ENCODE peak calls at places on chromosomes 2 and 18, in six cellular contexts. D, Z, R, X, B and E are unnamed samples.

GRCh38 chr2:129248183-129248582 is 731.3 kb upstream of the RAB6C start:
- DNase-seq in D (no peak), Z (no peak), R (no peak), X (no peak), B (no peak), E (no peak)

GRCh38 chr2:62042944-62043343 is 137.5 kb downstream of the COMMD1 start:
- DNase-seq in D (no peak), Z (no peak), R (no peak), X (no peak), B (no peak), E (no peak)

GRCh38 chr2:40282428-40282827 is 169.5 kb downstream of the SLC8A1 start:
- DNase-seq in D (no peak), Z (peak), R (no peak), X (no peak), B (no peak), E (no peak)

GRCh38 chr2:160891353-160891740 is 268.9 kb upstream of the TANK start:
- DNase-seq in D (no peak), Z (no peak), R (no peak), X (no peak), B (no peak), E (no peak)

GRCh38 chr2:60100034-60100433 is 453.4 kb downstream of the BCL11A start:
- DNase-seq in D (no peak), Z (no peak), R (no peak), X (no peak), B (no peak), E (no peak)

GRCh38 chr2:190746971-190747761 is 98.3 kb downstream of the NAB1 start:
- DNase-seq in D (no peak), Z (no peak), R (peak), X (no peak), B (no peak), E (no peak)

GRCh38 chr18:12694032-12694431 is 8.5 kb downstream of the CEP76 start:
- DNase-seq in D (no peak), Z (no peak), R (no peak), X (peak), B (no peak), E (no peak)

GRCh38 chr2:127683766-127684165 is 8.4 kb upstream of the LIMS2 start:
- DNase-seq in D (no peak), Z (no peak), R (no peak), X (no peak), B (no peak), E (no peak)

GRCh38 chr2:34266908-34267697 is 668.0 kb upstream of the FAM98A start:
- DNase-seq in D (no peak), Z (peak), R (peak), X (no peak), B (no peak), E (no peak)

GRCh38 chr2:47039913-47040562 is 115.1 kb downstream of the STPG4 start:
- DNase-seq in D (no peak), Z (no peak), R (no peak), X (no peak), B (no peak), E (no peak)

GRCh38 chr2:216339456-216340279 is 32.6 kb downstream of the MARCHF4 start:
- DNase-seq in D (peak), Z (no peak), R (peak), X (no peak), B (no peak), E (no peak)

GRCh38 chr2:127679680-127680361 is 4.5 kb upstream of the LIMS2 start:
- DNase-seq in D (no peak), Z (no peak), R (no peak), X (no peak), B (no peak), E (no peak)

GRCh38 chr18:52716926-52717325 is 376.9 kb downstream of the DCC start:
- DNase-seq in D (peak), Z (no peak), R (peak), X (peak), B (no peak), E (no peak)

GRCh38 chr18:79481041-79481790 is 85.5 kb downstream of the NFATC1 start:
- DNase-seq in D (no peak), Z (no peak), R (no peak), X (no peak), B (no peak), E (no peak)

GRCh38 chr18:79479761-79480161 is 84.0 kb downstream of the NFATC1 start:
- DNase-seq in D (no peak), Z (no peak), R (no peak), X (no peak), B (no peak), E (no peak)

GRCh38 chr18:79478484-79479113 is 82.9 kb downstream of the NFATC1 start:
- DNase-seq in D (peak), Z (no peak), R (no peak), X (no peak), B (no peak), E (no peak)

GRCh38 chr18:79479114-79479760 is 83.5 kb downstream of the NFATC1 start:
- DNase-seq in D (no peak), Z (no peak), R (no peak), X (no peak), B (no peak), E (no peak)

GRCh38 chr18:79480171-79480981 is 84.6 kb downstream of the NFATC1 start:
- DNase-seq in D (no peak), Z (no peak), R (no peak), X (no peak), B (no peak), E (no peak)
- TF ChIP-seq CREB1 in D (no peak), Z (no peak), R (no peak), X (no peak), B (no peak), E (no peak)

GRCh38 chr2:102506743-102507142 is 33.7 kb downstream of the SLC9A4 start:
- DNase-seq in D (no peak), Z (no peak), R (no peak), X (no peak), B (no peak), E (no peak)

GRCh38 chr2:102510791-102511575 is 38.0 kb downstream of the SLC9A4 start:
- DNase-seq in D (no peak), Z (no peak), R (no peak), X (no peak), B (no peak), E (no peak)

GRCh38 chr2:102512161-102512560 is 39.1 kb downstream of the SLC9A4 start:
- DNase-seq in D (no peak), Z (no peak), R (no peak), X (no peak), B (no peak), E (no peak)

GRCh38 chr2:102508863-102509262 is 35.8 kb downstream of the SLC9A4 start:
- DNase-seq in D (no peak), Z (no peak), R (no peak), X (no peak), B (no peak), E (no peak)

DNA sequence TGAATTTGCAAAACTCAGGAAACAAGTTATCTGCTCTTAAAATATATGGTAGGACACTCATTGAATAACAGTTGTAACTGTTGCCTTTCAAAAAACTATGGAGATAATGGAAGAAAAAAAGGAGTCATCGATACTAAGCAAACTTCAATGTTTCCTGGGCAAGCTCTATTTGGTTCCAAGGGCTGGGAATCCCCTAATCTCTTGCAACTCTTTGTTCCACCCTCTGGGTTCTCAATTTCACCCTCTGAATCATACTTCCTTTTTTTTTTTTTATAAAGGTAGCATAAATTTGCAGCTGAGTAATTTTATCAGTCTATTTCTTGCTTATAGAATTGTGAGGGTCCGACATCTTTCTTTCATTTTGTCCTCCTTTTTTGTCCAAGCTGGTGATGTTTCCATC is 36.7 kb downstream of the SLC9A4 start:
- DNase-seq in D (no peak), Z (no peak), R (no peak), X (no peak), B (no peak), E (no peak)
- TF ChIP-seq CREB1 in D (no peak), Z (no peak), R (no peak), X (no peak), B (no peak), E (no peak)

DNA sequence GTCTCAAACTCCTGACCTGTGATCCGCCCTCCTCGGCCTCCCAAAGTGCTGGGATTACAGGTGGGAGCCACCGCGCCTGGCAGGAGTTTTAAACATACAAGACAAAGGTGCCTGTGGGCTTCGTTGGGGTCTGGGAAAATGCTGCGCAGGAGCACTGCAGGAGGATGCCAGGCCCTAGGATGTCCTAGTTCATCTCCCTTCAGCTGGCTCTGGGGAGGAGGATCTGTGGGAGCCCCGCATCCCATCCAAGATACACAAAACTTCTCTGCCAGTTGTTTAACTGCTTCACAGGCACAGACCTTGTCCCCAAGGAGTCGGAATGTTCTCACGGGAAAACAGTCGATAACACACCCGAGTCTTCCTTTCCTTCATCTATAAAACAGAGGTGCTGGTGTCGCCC is 89.1 kb downstream of the POLR1A start:
- DNase-seq in D (no peak), Z (no peak), R (no peak), X (no peak), B (no peak), E (no peak)
- TF ChIP-seq CREB1 in D (no peak), Z (no peak), R (no peak), X (no peak), B (no peak), E (no peak)

DNA sequence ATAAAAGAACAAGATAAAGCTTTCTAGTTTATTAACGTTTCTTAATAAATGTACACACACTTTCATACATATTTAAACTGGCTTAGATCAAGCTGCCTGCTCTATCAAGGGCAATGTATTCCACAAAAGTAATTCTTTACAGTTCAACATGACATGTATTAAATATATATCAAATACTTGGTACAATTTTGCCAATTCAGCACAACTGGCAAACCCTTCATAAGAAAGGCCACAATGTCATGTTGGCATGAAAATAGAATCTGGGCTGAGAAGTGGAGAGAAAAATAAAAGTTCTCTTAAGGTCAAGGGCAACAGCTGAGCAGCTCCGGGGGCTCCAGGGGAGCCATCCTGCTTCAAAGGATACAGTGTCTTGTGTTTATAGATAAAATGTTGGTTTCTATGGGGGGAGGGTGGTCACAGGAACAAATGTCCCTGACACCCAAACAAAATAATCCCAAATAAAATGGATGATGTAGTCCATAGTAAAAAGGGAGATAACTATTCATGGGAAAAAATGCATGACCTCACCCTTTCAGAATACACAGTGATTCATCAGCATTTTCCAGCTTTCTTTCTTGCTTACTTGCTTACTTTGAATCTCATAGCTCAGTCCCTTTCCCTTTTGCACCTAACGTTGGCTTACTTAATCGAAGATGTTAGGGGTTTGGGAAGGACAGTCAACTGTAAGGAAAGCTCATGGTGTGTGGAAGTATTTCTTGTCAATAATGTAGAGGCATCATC is 494.9 kb downstream of the NYAP2 start:
- DNase-seq in D (no peak), Z (no peak), R (no peak), X (peak), B (no peak), E (no peak)
- TF ChIP-seq CREB1 in D (no peak), Z (no peak), R (no peak), X (peak), B (no peak), E (no peak)

DNA sequence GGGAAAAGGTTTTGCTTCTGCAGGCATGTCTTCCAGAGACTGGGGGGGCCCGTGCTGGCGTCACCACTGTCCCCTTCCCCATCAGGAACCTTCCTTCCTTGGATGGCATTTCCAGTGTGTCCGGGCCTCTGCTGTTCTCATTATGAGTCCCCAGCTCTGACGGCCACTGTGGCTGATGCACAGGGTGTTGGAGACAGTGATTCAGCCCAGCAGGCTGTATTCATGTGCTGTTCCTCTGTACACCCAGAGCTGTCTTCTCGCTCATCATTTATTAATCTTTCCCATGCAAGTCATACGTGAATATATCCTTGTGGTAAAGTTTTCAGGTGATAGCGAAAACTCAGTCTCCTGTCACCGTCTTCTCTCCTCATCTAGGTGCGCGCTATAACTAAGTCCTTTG is 57.7 kb downstream of the ASAP2 start:
- DNase-seq in D (no peak), Z (no peak), R (no peak), X (no peak), B (no peak), E (no peak)
- TF ChIP-seq CREB1 in D (no peak), Z (no peak), R (no peak), X (no peak), B (no peak), E (no peak)

GRCh38 chr2:85314884-85315242 is 12.9 kb downstream of the TGOLN2 start:
- DNase-seq in D (no peak), Z (no peak), R (no peak), X (no peak), B (no peak), E (no peak)

GRCh38 chr2:85309699-85310321 is 18.0 kb downstream of the TGOLN2 start:
- DNase-seq in D (no peak), Z (no peak), R (no peak), X (no peak), B (no peak), E (no peak)

GRCh38 chr2:85308951-85309555 is 18.7 kb downstream of the TGOLN2 start:
- DNase-seq in D (no peak), Z (no peak), R (no peak), X (peak), B (no peak), E (no peak)

GRCh38 chr2:85310330-85310729 is 17.5 kb downstream of the TGOLN2 start:
- DNase-seq in D (no peak), Z (no peak), R (peak), X (no peak), B (no peak), E (no peak)

GRCh38 chr2:85312404-85312803 is 15.4 kb downstream of the TGOLN2 start:
- DNase-seq in D (no peak), Z (no peak), R (no peak), X (no peak), B (no peak), E (no peak)
- TF ChIP-seq CREB1 in D (no peak), Z (no peak), R (no peak), X (no peak), B (no peak), E (no peak)